ENCODE peak calls at places on chromosomes 7 and 10, in five cellular contexts. V is heart left ventricle; Q is CD8-positive, alpha-beta memory T cell; D is psoas muscle; O is A549. W is an unnamed sample.

GRCh38 chr10:90326498-90327267 is 531.2 kb downstream of the HTR7 start:
- DNase-seq in V (no peak), Q (no peak), D (no peak), O (no peak), W (no peak)

GRCh38 chr10:57791546-57791945 is 476.1 kb downstream of the IPMK start:
- DNase-seq in V (no peak), Q (no peak), D (no peak), O (no peak), W (no peak)

GRCh38 chr10:113912582-113912981 is 58.1 kb downstream of the NHLRC2 start:
- DNase-seq in V (no peak), Q (no peak), D (no peak), O (no peak), W (no peak)

GRCh38 chr7:3404490-3404889 is 103.4 kb downstream of the SDK1 start:
- DNase-seq in V (no peak), Q (no peak), D (no peak), O (no peak), W (no peak)

GRCh38 chr7:35596061-35596460 is 98.9 kb downstream of the HERPUD2 start:
- DNase-seq in V (no peak), Q (no peak), D (no peak), O (no peak), W (no peak)

GRCh38 chr10:14578060-14578952 is 196.4 kb downstream of the FAM107B start:
- DNase-seq in V (peak; percentile 35), Q (no peak), D (no peak), O (no peak), W (no peak)

GRCh38 chr7:123538897-123539296 is 4.5 kb upstream of the IQUB start:
- DNase-seq in V (no peak), Q (no peak), D (no peak), O (no peak), W (no peak)

GRCh38 chr7:28988818-28989595 is 30.9 kb upstream of the TRIL start:
- DNase-seq in V (no peak), Q (no peak), D (peak; percentile 78), O (no peak), W (peak; percentile 90)

GRCh38 chr10:51685768-51686167 is 13.6 kb downstream of the CSTF2T start:
- DNase-seq in V (no peak), Q (no peak), D (no peak), O (no peak), W (no peak)

GRCh38 chr10:13627459-13628310 is 40.9 kb downstream of the PRPF18 start:
- DNase-seq in V (no peak), Q (no peak), D (no peak), O (no peak), W (peak; percentile 7)

GRCh38 chr7:80312139-80312661 is 177.6 kb downstream of the GNAI1 start:
- DNase-seq in V (no peak), Q (no peak), D (no peak), O (peak; percentile 4), W (no peak)

GRCh38 chr10:71079761-71080380 is 132.5 kb upstream of the UNC5B start:
- DNase-seq in V (peak; percentile 1), Q (no peak), D (no peak), O (no peak), W (no peak)

GRCh38 chr7:11689096-11689495 is 142.9 kb downstream of the THSD7A start:
- DNase-seq in V (no peak), Q (no peak), D (no peak), O (no peak), W (no peak)

GRCh38 chr7:15561840-15562239 is at the start of gene AGMO:
- DNase-seq in V (peak; percentile 75), Q (no peak), D (peak; percentile 57), O (no peak), W (no peak)

GRCh38 chr7:34596887-34597286 is 61.1 kb upstream of the NPSR1 start:
- DNase-seq in V (no peak), Q (no peak), D (no peak), O (no peak), W (no peak)

GRCh38 chr10:88395677-88396076 is 187.4 kb downstream of the RNLS start:
- DNase-seq in V (no peak), Q (no peak), D (no peak), O (no peak), W (no peak)

GRCh38 chr7:19747740-19748339 is 25.6 kb downstream of the TMEM196 start:
- DNase-seq in V (no peak), Q (no peak), D (no peak), O (peak; percentile 33), W (peak; percentile 5)

GRCh38 chr10:48365668-48366067 is 59.2 kb downstream of the MAPK8 start:
- DNase-seq in V (no peak), Q (no peak), D (no peak), O (no peak), W (no peak)

GRCh38 chr10:77031531-77031930 is 606.1 kb downstream of the KCNMA1 start:
- DNase-seq in V (no peak), Q (no peak), D (no peak), O (no peak), W (no peak)

GRCh38 chr10:124151466-124152095 is 58.2 kb upstream of the CHST15 start:
- DNase-seq in V (no peak), Q (no peak), D (no peak), O (no peak), W (no peak)

GRCh38 chr10:77911535-77912123 is 14.9 kb downstream of the DLG5 start:
- DNase-seq in V (no peak), Q (no peak), D (no peak), O (peak; percentile 87), W (no peak)

GRCh38 chr7:28524978-28525377 is 112.7 kb downstream of the CREB5 start:
- DNase-seq in V (no peak), Q (no peak), D (no peak), O (no peak), W (no peak)

GRCh38 chr10:31194986-31195385 is 124.0 kb upstream of the ZEB1 start:
- DNase-seq in V (no peak), Q (no peak), D (no peak), O (no peak), W (no peak)

GRCh38 chr7:101410743-101411476 is 48.2 kb downstream of the COL26A1 start:
- DNase-seq in V (peak; percentile 20), Q (peak; percentile 13), D (no peak), O (peak; percentile 61), W (no peak)

GRCh38 chr10:344582-345200 is 209.4 kb downstream of the ZMYND11 start:
- DNase-seq in V (no peak), Q (no peak), D (no peak), O (no peak), W (no peak)

GRCh38 chr7:9876053-9876452 is 1097.6 kb upstream of the PHF14 start:
- DNase-seq in V (no peak), Q (no peak), D (no peak), O (no peak), W (no peak)

DNA sequence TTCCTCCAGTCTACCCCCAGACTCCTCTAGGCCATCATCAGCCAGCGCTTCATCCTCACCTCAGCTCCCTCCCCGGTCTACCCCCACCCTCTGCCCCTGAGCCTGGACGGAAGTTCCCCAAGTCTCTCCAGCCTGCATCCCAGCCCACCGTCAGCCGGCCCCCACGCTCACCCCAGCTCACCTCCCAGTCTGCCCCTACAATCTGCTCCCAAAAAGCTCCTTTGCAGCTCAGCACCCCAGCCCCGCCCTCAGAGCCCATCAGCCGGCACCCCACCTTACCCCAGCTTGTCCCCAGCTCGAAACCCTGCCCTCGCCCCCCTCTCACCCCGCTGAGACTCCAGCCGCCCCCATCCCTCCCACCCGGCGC is 322 bp upstream of the RAMP3 start:
- DNase-seq in V (no peak), Q (no peak), D (no peak), O (no peak), W (no peak)
- H3K4me3 ChIP-seq in V (peak overlapping the region; percentile 72), Q (no peak overlapping the region), D (peak overlapping the region; percentile 60), O (peak overlapping the region; percentile 20), W (no peak overlapping the region)

GRCh38 chr10:2955064-2955463 is 112.3 kb upstream of the PFKP start:
- DNase-seq in V (no peak), Q (no peak), D (no peak), O (no peak), W (no peak)
- H3K4me3 ChIP-seq in V (no peak overlapping the region), Q (no peak overlapping the region), D (no peak overlapping the region), O (no peak overlapping the region), W (no peak overlapping the region)

DNA sequence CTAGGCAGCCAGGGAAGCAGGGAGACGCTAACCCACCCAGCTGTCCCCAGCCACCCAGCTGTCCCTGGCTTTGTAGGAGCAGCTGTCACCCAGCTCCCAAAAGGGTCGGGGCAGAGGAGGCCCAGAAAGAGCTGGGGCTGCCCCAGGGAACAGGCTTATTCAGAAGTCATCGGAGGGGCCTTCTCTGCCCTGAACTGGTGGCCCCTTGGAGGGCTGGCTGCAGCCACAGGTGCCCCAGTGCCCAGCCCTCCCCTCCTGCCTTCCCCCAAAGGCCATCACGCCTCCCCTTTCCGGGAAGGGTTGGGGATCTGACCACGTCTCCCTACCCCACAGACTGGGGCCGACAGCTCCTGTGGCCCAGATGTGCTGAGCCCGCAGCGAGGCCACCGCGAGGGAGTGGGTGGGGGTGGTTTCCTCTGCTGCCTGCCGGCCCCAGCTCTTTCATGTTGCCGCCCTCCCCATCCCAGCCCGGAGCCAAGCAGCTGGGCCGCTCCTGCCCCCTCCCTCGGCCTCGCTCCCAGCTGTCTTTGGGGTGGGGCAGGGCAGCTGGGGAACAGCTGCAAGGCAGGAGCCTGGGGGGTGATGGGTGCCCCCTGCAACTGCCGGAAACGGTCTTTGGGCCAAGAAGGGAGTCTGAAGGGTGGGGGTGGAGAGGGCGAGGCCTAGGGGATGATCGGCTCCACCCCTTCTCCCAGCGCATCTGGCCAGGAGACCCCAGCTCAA is 16.8 kb downstream of the TRIM8 start:
- DNase-seq in V (peak; percentile 70), Q (peak; percentile 53), D (peak; percentile 72), O (no peak), W (no peak)
- H3K4me3 ChIP-seq in V (no peak overlapping the region), Q (peak overlapping the region; percentile 29), D (no peak overlapping the region), O (no peak overlapping the region), W (no peak overlapping the region)

GRCh38 chr7:51121036-51121780 is 195.4 kb downstream of the COBL start:
- DNase-seq in V (no peak), Q (no peak), D (no peak), O (no peak), W (no peak)
- H3K4me3 ChIP-seq in V (no peak overlapping the region), Q (no peak overlapping the region), D (no peak overlapping the region), O (no peak overlapping the region), W (no peak overlapping the region)

DNA sequence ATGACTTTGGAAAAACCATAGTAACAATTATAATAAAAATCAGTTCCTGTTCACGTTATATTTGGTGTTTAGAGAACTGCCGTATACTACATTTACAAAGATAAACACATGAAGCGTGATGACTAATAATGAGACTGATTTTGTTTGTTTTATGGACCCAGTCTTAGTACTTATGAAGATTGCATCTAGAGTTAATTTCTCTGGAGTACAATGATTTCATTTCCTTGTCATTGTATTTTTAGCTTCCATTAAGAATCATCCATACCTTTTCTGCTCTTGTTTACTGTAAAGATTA is 2.9 kb downstream of the RBM20 start:
- DNase-seq in V (no peak), Q (no peak), D (no peak), O (no peak), W (no peak)
- H3K4me3 ChIP-seq in V (peak overlapping the region; percentile 67), Q (no peak overlapping the region), D (peak overlapping the region; percentile 88), O (no peak overlapping the region), W (no peak overlapping the region)